ENCODE peak calls at places on chromosomes 16 and 17, in five cellular contexts. S is HCT116, H is K562, D is SK-N-SH, I is H1. B is an unnamed sample.

GRCh38 chr17:71251936-71252335 is 868.9 kb upstream of the SOX9 start:
- DNase-seq in S (no peak), H (no peak), D (no peak), I (no peak), B (no peak)

GRCh38 chr17:3534881-3535252 is 22.7 kb downstream of the TRPV3 start:
- DNase-seq in S (peak), H (no peak), D (no peak), I (no peak), B (no peak)

GRCh38 chr16:78227855-78228254 is 128.4 kb downstream of the WWOX start:
- DNase-seq in S (no peak), H (no peak), D (peak), I (no peak), B (no peak)

GRCh38 chr16:77599793-77600415 is 122.4 kb upstream of the NUDT7 start:
- DNase-seq in S (peak), H (peak), D (peak), I (no peak), B (no peak)

GRCh38 chr16:81447383-81448101 is 2.9 kb downstream of the CMIP start:
- DNase-seq in S (no peak), H (no peak), D (no peak), I (no peak), B (no peak)

GRCh38 chr17:83200231-83200699 is 120.9 kb downstream of the METRNL start:
- DNase-seq in S (no peak), H (no peak), D (no peak), I (no peak), B (no peak)

GRCh38 chr17:18259621-18260331 is 686 bp upstream of the MIEF2 start:
- DNase-seq in S (peak), H (no peak), D (peak), I (no peak), B (peak)

GRCh38 chr16:1097800-1098199 is 1.8 kb upstream of the C1QTNF8 start:
- DNase-seq in S (no peak), H (no peak), D (no peak), I (no peak), B (no peak)

GRCh38 chr17:80913928-80914821 is 77.5 kb upstream of the CHMP6 start:
- DNase-seq in S (no peak), H (no peak), D (no peak), I (no peak), B (no peak)

GRCh38 chr17:54920819-54921218 is 20.2 kb downstream of the TOM1L1 start:
- DNase-seq in S (no peak), H (no peak), D (no peak), I (no peak), B (no peak)

GRCh38 chr16:901715-902601 is 68.8 kb downstream of the LMF1 start:
- DNase-seq in S (no peak), H (no peak), D (peak), I (no peak), B (no peak)

GRCh38 chr16:50306287-50306686 is 39.9 kb downstream of the ADCY7 start:
- DNase-seq in S (no peak), H (no peak), D (peak), I (no peak), B (no peak)

GRCh38 chr16:23504453-23505179 is 5.7 kb downstream of the GGA2 start:
- DNase-seq in S (peak), H (peak), D (peak), I (no peak), B (peak)

GRCh38 chr16:4505356-4506153 is 29.4 kb downstream of the HMOX2 start:
- DNase-seq in S (no peak), H (no peak), D (no peak), I (no peak), B (no peak)

GRCh38 chr17:48723555-48724239 is 712 bp downstream of the PRAC2 start:
- DNase-seq in S (no peak), H (no peak), D (no peak), I (no peak), B (no peak)

GRCh38 chr17:6554871-6555330 is 1.5 kb downstream of the PITPNM3 start:
- DNase-seq in S (no peak), H (no peak), D (peak), I (no peak), B (no peak)

GRCh38 chr17:64580384-64581307 is 73.9 kb downstream of the CEP95 start:
- DNase-seq in S (no peak), H (no peak), D (no peak), I (no peak), B (no peak)

GRCh38 chr17:10698116-10698818 is 873 bp downstream of the ADPRM start:
- DNase-seq in S (no peak), H (no peak), D (peak), I (no peak), B (no peak)

GRCh38 chr17:79840204-79840988 is 1.2 kb upstream of the CBX4 start:
- DNase-seq in S (no peak), H (no peak), D (peak), I (no peak), B (no peak)

GRCh38 chr17:39738568-39738901 is 797 bp downstream of the GRB7 start:
- DNase-seq in S (no peak), H (no peak), D (no peak), I (no peak), B (no peak)

GRCh38 chr17:4892499-4893221 is 6.7 kb upstream of the C17orf107 start:
- DNase-seq in S (no peak), H (no peak), D (no peak), I (no peak), B (no peak)

GRCh38 chr16:65069766-65070165 is 52.1 kb downstream of the CDH11 start:
- DNase-seq in S (no peak), H (no peak), D (no peak), I (no peak), B (no peak)

GRCh38 chr16:1817716-1818115 is 8.9 kb downstream of the HAGH start:
- DNase-seq in S (no peak), H (no peak), D (no peak), I (no peak), B (no peak)

GRCh38 chr17:15247891-15248529 is 17.1 kb downstream of the PMP22 start:
- DNase-seq in S (no peak), H (peak), D (no peak), I (no peak), B (no peak)

GRCh38 chr17:35742496-35742895 is 10.5 kb downstream of the GAS2L2 start:
- DNase-seq in S (no peak), H (no peak), D (no peak), I (no peak), B (no peak)

GRCh38 chr17:50027639-50028206 is 28.2 kb upstream of the ITGA3 start:
- DNase-seq in S (peak), H (no peak), D (peak), I (no peak), B (no peak)

GRCh38 chr17:63925615-63926014 is 6.5 kb downstream of the CD79B start:
- DNase-seq in S (no peak), H (no peak), D (peak), I (no peak), B (no peak)

GRCh38 chr17:58789831-58790230 is 34.2 kb downstream of the PPM1E start:
- DNase-seq in S (no peak), H (no peak), D (no peak), I (no peak), B (no peak)

GRCh38 chr17:38329284-38329683 is 14.5 kb downstream of the GPR179 start:
- DNase-seq in S (no peak), H (no peak), D (no peak), I (no peak), B (no peak)

GRCh38 chr17:38328620-38329019 is 15.1 kb downstream of the GPR179 start:
- DNase-seq in S (no peak), H (no peak), D (no peak), I (no peak), B (no peak)

GRCh38 chr17:38325221-38325851 is 18.4 kb downstream of the GPR179 start:
- DNase-seq in S (no peak), H (no peak), D (peak), I (no peak), B (no peak)

GRCh38 chr17:38327936-38328335 is 15.8 kb downstream of the GPR179 start:
- DNase-seq in S (no peak), H (no peak), D (peak), I (no peak), B (no peak)

GRCh38 chr17:38326996-38327792 is 16.6 kb downstream of the GPR179 start:
- DNase-seq in S (no peak), H (no peak), D (peak), I (no peak), B (no peak)
- TF ChIP-seq SIN3A in S (no peak), H (no peak), D (no peak), I (no peak), B (no peak)

GRCh38 chr17:12523244-12523643 is 142.4 kb upstream of the MYOCD start:
- DNase-seq in S (no peak), H (no peak), D (no peak), I (no peak), B (no peak)

GRCh38 chr17:12519956-12520594 is 145.6 kb upstream of the MYOCD start:
- DNase-seq in S (no peak), H (no peak), D (no peak), I (no peak), B (no peak)

GRCh38 chr17:12521416-12521815 is 144.3 kb upstream of the MYOCD start:
- DNase-seq in S (no peak), H (no peak), D (no peak), I (no peak), B (no peak)

GRCh38 chr17:12522743-12523181 is 142.9 kb upstream of the MYOCD start:
- DNase-seq in S (no peak), H (no peak), D (no peak), I (no peak), B (no peak)

GRCh38 chr17:12522336-12522735 is 143.4 kb upstream of the MYOCD start:
- DNase-seq in S (no peak), H (no peak), D (no peak), I (no peak), B (no peak)
- H3K27ac ChIP-seq in S (no peak), H (no peak), D (no peak), I (no peak), B (no peak)

GRCh38 chr17:75874323-75875181 is 3.8 kb downstream of the TRIM47 start:
- DNase-seq in S (no peak), H (no peak), D (peak), I (no peak), B (no peak)

GRCh38 chr17:75875940-75876189 is 2.5 kb downstream of the TRIM47 start:
- DNase-seq in S (no peak), H (no peak), D (peak), I (no peak), B (no peak)

GRCh38 chr17:75873587-75874322 is 4.6 kb downstream of the TRIM47 start:
- DNase-seq in S (no peak), H (peak), D (peak), I (no peak), B (no peak)

GRCh38 chr17:75875182-75875939 is 3.0 kb downstream of the TRIM47 start:
- DNase-seq in S (no peak), H (no peak), D (peak), I (no peak), B (no peak)

GRCh38 chr17:75872434-75873351 is 5.7 kb downstream of the TRIM47 start:
- DNase-seq in S (no peak), H (peak), D (peak), I (no peak), B (no peak)
- TF ChIP-seq SIN3A in S (no peak), H (no peak), D (no peak), I (no peak), B (no peak)

GRCh38 chr16:26651464-26651863 is 415.3 kb upstream of the C16orf82 start:
- DNase-seq in S (no peak), H (no peak), D (no peak), I (no peak), B (no peak)
- H3K27ac ChIP-seq in S (no peak), H (no peak), D (no peak), I (no peak), B (no peak)

GRCh38 chr16:66240996-66241395 is 125.5 kb upstream of the CDH5 start:
- DNase-seq in S (no peak), H (no peak), D (no peak), I (no peak), B (no peak)
- TF ChIP-seq SIN3A in S (no peak), H (no peak), D (no peak), I (no peak), B (no peak)

GRCh38 chr17:70136131-70136530 is 33.2 kb upstream of the KCNJ2 start:
- DNase-seq in S (no peak), H (no peak), D (no peak), I (no peak), B (no peak)
- H3K27ac ChIP-seq in S (no peak), H (no peak), D (no peak), I (no peak), B (no peak)